ENCODE peak calls at places on chromosomes 7 and 10, in eight cellular contexts. One of them, this sample, is unnamed.

GRCh38 chr10:11170993-11171416 is 153.3 kb downstream of the CELF2 start:
- DNase-seq in GM23338: no peak
- DNase-seq in RWPE1: no peak
- DNase-seq in hepatocyte: no peak
- DNase-seq in activated CD8-positive, alpha-beta T cell treated with anti-CD3 and anti-CD28 coated beads for 36 hours: peak
- DNase-seq in esophagus squamous epithelium: no peak
- DNase-seq in fibroblast of the aortic adventitia: no peak
- DNase-seq in GM20000: peak
- DNase-seq in this sample: no peak

GRCh38 chr10:133261726-133262325 is 14.8 kb downstream of the ADAM8 start:
- DNase-seq in GM23338: peak
- DNase-seq in RWPE1: peak
- DNase-seq in hepatocyte: peak
- DNase-seq in activated CD8-positive, alpha-beta T cell treated with anti-CD3 and anti-CD28 coated beads for 36 hours: peak
- DNase-seq in esophagus squamous epithelium: peak
- DNase-seq in fibroblast of the aortic adventitia: peak
- DNase-seq in GM20000: peak
- DNase-seq in this sample: peak

GRCh38 chr10:3398825-3399646 is 226.5 kb upstream of the PITRM1 start:
- DNase-seq in GM23338: no peak
- DNase-seq in RWPE1: no peak
- DNase-seq in hepatocyte: no peak
- DNase-seq in activated CD8-positive, alpha-beta T cell treated with anti-CD3 and anti-CD28 coated beads for 36 hours: no peak
- DNase-seq in esophagus squamous epithelium: no peak
- DNase-seq in fibroblast of the aortic adventitia: no peak
- DNase-seq in GM20000: no peak
- DNase-seq in this sample: no peak

GRCh38 chr10:10533417-10533816 is 484.3 kb upstream of the CELF2 start:
- DNase-seq in GM23338: no peak
- DNase-seq in RWPE1: peak
- DNase-seq in hepatocyte: peak
- DNase-seq in activated CD8-positive, alpha-beta T cell treated with anti-CD3 and anti-CD28 coated beads for 36 hours: no peak
- DNase-seq in esophagus squamous epithelium: no peak
- DNase-seq in fibroblast of the aortic adventitia: no peak
- DNase-seq in GM20000: no peak
- DNase-seq in this sample: no peak

GRCh38 chr10:34866848-34867247 is 51.8 kb upstream of the PARD3 start:
- DNase-seq in GM23338: peak
- DNase-seq in RWPE1: no peak
- DNase-seq in hepatocyte: no peak
- DNase-seq in activated CD8-positive, alpha-beta T cell treated with anti-CD3 and anti-CD28 coated beads for 36 hours: no peak
- DNase-seq in esophagus squamous epithelium: no peak
- DNase-seq in fibroblast of the aortic adventitia: no peak
- DNase-seq in GM20000: no peak
- DNase-seq in this sample: no peak

GRCh38 chr7:30330134-30331111 is 46.0 kb downstream of the ZNRF2 start:
- DNase-seq in GM23338: no peak
- DNase-seq in RWPE1: no peak
- DNase-seq in hepatocyte: no peak
- DNase-seq in activated CD8-positive, alpha-beta T cell treated with anti-CD3 and anti-CD28 coated beads for 36 hours: peak
- DNase-seq in esophagus squamous epithelium: no peak
- DNase-seq in fibroblast of the aortic adventitia: no peak
- DNase-seq in GM20000: peak
- DNase-seq in this sample: no peak

GRCh38 chr10:18880530-18880929 is 168.1 kb upstream of the MALRD1 start:
- DNase-seq in GM23338: peak
- DNase-seq in RWPE1: no peak
- DNase-seq in hepatocyte: peak
- DNase-seq in activated CD8-positive, alpha-beta T cell treated with anti-CD3 and anti-CD28 coated beads for 36 hours: no peak
- DNase-seq in esophagus squamous epithelium: no peak
- DNase-seq in fibroblast of the aortic adventitia: no peak
- DNase-seq in GM20000: no peak
- DNase-seq in this sample: no peak

GRCh38 chr7:30266686-30267085 is 17.7 kb upstream of the ZNRF2 start:
- DNase-seq in GM23338: no peak
- DNase-seq in RWPE1: no peak
- DNase-seq in hepatocyte: no peak
- DNase-seq in activated CD8-positive, alpha-beta T cell treated with anti-CD3 and anti-CD28 coated beads for 36 hours: no peak
- DNase-seq in esophagus squamous epithelium: no peak
- DNase-seq in fibroblast of the aortic adventitia: no peak
- DNase-seq in GM20000: no peak
- DNase-seq in this sample: no peak

GRCh38 chr10:6151087-6151977 is 51.4 kb upstream of the PFKFB3 start:
- DNase-seq in GM23338: peak
- DNase-seq in RWPE1: no peak
- DNase-seq in hepatocyte: peak
- DNase-seq in activated CD8-positive, alpha-beta T cell treated with anti-CD3 and anti-CD28 coated beads for 36 hours: peak
- DNase-seq in esophagus squamous epithelium: no peak
- DNase-seq in fibroblast of the aortic adventitia: peak
- DNase-seq in GM20000: peak
- DNase-seq in this sample: peak

GRCh38 chr7:30364773-30365172 is 80.4 kb downstream of the ZNRF2 start:
- DNase-seq in GM23338: no peak
- DNase-seq in RWPE1: no peak
- DNase-seq in hepatocyte: no peak
- DNase-seq in activated CD8-positive, alpha-beta T cell treated with anti-CD3 and anti-CD28 coated beads for 36 hours: no peak
- DNase-seq in esophagus squamous epithelium: no peak
- DNase-seq in fibroblast of the aortic adventitia: no peak
- DNase-seq in GM20000: no peak
- DNase-seq in this sample: no peak

GRCh38 chr7:122652851-122653250 is 46.1 kb downstream of the RNF133 start:
- DNase-seq in GM23338: no peak
- DNase-seq in RWPE1: no peak
- DNase-seq in hepatocyte: no peak
- DNase-seq in activated CD8-positive, alpha-beta T cell treated with anti-CD3 and anti-CD28 coated beads for 36 hours: no peak
- DNase-seq in esophagus squamous epithelium: no peak
- DNase-seq in fibroblast of the aortic adventitia: no peak
- DNase-seq in GM20000: no peak
- DNase-seq in this sample: no peak

GRCh38 chr10:17340144-17340829 is 112.2 kb downstream of the VIM start:
- DNase-seq in GM23338: no peak
- DNase-seq in RWPE1: no peak
- DNase-seq in hepatocyte: no peak
- DNase-seq in activated CD8-positive, alpha-beta T cell treated with anti-CD3 and anti-CD28 coated beads for 36 hours: no peak
- DNase-seq in esophagus squamous epithelium: no peak
- DNase-seq in fibroblast of the aortic adventitia: no peak
- DNase-seq in GM20000: no peak
- DNase-seq in this sample: no peak

GRCh38 chr7:620052-620451 is 100.4 kb upstream of the PDGFA start:
- DNase-seq in GM23338: peak
- DNase-seq in RWPE1: peak
- DNase-seq in hepatocyte: peak
- DNase-seq in activated CD8-positive, alpha-beta T cell treated with anti-CD3 and anti-CD28 coated beads for 36 hours: peak
- DNase-seq in esophagus squamous epithelium: no peak
- DNase-seq in fibroblast of the aortic adventitia: peak
- DNase-seq in GM20000: no peak
- DNase-seq in this sample: no peak

GRCh38 chr7:129388353-129389098 is 45.7 kb upstream of the STRIP2 start:
- DNase-seq in GM23338: no peak
- DNase-seq in RWPE1: no peak
- DNase-seq in hepatocyte: no peak
- DNase-seq in activated CD8-positive, alpha-beta T cell treated with anti-CD3 and anti-CD28 coated beads for 36 hours: no peak
- DNase-seq in esophagus squamous epithelium: no peak
- DNase-seq in fibroblast of the aortic adventitia: no peak
- DNase-seq in GM20000: no peak
- DNase-seq in this sample: no peak

GRCh38 chr10:95770084-95770720 is 14.2 kb downstream of the ENTPD1 start:
- DNase-seq in GM23338: no peak
- DNase-seq in RWPE1: no peak
- DNase-seq in hepatocyte: no peak
- DNase-seq in activated CD8-positive, alpha-beta T cell treated with anti-CD3 and anti-CD28 coated beads for 36 hours: no peak
- DNase-seq in esophagus squamous epithelium: no peak
- DNase-seq in fibroblast of the aortic adventitia: no peak
- DNase-seq in GM20000: no peak
- DNase-seq in this sample: no peak

GRCh38 chr10:4241724-4242345 is 456.8 kb upstream of the KLF6 start:
- DNase-seq in GM23338: peak
- DNase-seq in RWPE1: no peak
- DNase-seq in hepatocyte: peak
- DNase-seq in activated CD8-positive, alpha-beta T cell treated with anti-CD3 and anti-CD28 coated beads for 36 hours: no peak
- DNase-seq in esophagus squamous epithelium: no peak
- DNase-seq in fibroblast of the aortic adventitia: peak
- DNase-seq in GM20000: no peak
- DNase-seq in this sample: peak

GRCh38 chr10:96536129-96536528 is 22.4 kb upstream of the TLL2 start:
- DNase-seq in GM23338: no peak
- DNase-seq in RWPE1: no peak
- DNase-seq in hepatocyte: no peak
- DNase-seq in activated CD8-positive, alpha-beta T cell treated with anti-CD3 and anti-CD28 coated beads for 36 hours: no peak
- DNase-seq in esophagus squamous epithelium: no peak
- DNase-seq in fibroblast of the aortic adventitia: no peak
- DNase-seq in GM20000: no peak
- DNase-seq in this sample: no peak

GRCh38 chr7:6501586-6502564 is 49.4 kb downstream of the GRID2IP start:
- DNase-seq in GM23338: no peak
- DNase-seq in RWPE1: no peak
- DNase-seq in hepatocyte: no peak
- DNase-seq in activated CD8-positive, alpha-beta T cell treated with anti-CD3 and anti-CD28 coated beads for 36 hours: no peak
- DNase-seq in esophagus squamous epithelium: no peak
- DNase-seq in fibroblast of the aortic adventitia: no peak
- DNase-seq in GM20000: no peak
- DNase-seq in this sample: no peak
- TF ChIP-seq CTCF in GM23338: no peak
- TF ChIP-seq CTCF in RWPE1: no peak
- TF ChIP-seq CTCF in hepatocyte: no peak
- TF ChIP-seq CTCF in activated CD8-positive, alpha-beta T cell treated with anti-CD3 and anti-CD28 coated beads for 36 hours: no peak
- TF ChIP-seq CTCF in esophagus squamous epithelium: no peak
- TF ChIP-seq CTCF in fibroblast of the aortic adventitia: no peak
- TF ChIP-seq CTCF in GM20000: no peak
- TF ChIP-seq CTCF in this sample: no peak

DNA sequence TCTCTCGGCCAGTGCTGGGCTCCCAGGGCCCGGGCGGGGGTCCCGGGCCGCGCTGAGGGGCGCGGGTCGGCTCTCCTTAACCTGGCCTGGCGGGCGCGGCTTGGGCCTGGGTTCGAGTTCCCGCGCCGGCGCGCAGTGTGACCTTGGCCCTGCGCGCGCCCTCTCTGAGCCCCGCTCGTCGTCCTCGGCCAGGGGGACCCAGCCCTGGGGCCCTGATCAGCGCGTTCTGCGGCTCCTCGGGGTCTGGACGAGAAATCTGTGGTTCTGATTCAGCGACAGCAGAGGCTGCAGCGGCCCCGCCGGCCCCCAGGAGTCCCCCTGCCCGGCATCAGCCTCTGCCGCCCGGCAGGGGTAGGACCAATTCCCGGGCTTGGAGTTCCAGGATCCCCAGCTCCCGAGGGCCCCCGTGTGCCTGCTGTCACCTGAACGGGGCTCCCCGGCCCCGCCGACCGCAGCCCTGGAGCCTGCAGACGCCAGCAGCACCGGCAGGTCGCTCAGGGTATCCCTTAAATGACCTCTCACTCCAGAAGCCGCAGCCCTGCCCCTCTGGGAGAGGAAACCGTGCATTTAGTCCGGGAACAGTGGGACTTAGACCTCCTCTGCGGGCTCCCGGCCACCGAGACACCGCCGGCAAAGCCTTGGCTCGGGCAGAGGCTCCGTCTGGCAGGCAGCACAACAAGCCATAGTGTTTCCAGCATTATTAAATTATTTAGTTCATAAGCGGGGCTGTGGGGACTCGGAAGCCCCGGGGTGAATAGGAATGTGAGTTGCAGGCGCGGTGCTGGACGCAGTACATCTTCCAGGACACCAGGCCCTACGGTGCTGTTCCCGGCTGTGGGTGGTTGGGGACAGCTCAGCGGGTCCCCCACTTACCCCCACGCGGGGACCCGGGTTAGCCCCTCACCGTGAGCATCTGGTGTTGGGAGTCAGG is 572 bp downstream of the CHST12 start:
- DNase-seq in GM23338: peak
- DNase-seq in RWPE1: peak
- DNase-seq in hepatocyte: peak
- DNase-seq in activated CD8-positive, alpha-beta T cell treated with anti-CD3 and anti-CD28 coated beads for 36 hours: peak
- DNase-seq in esophagus squamous epithelium: no peak
- DNase-seq in fibroblast of the aortic adventitia: peak
- DNase-seq in GM20000: peak
- DNase-seq in this sample: peak
- TF ChIP-seq CTCF in GM23338: no peak
- TF ChIP-seq CTCF in RWPE1: no peak
- TF ChIP-seq CTCF in hepatocyte: no peak
- TF ChIP-seq CTCF in activated CD8-positive, alpha-beta T cell treated with anti-CD3 and anti-CD28 coated beads for 36 hours: no peak
- TF ChIP-seq CTCF in esophagus squamous epithelium: no peak
- TF ChIP-seq CTCF in fibroblast of the aortic adventitia: peak
- TF ChIP-seq CTCF in GM20000: no peak
- TF ChIP-seq CTCF in this sample: no peak

DNA sequence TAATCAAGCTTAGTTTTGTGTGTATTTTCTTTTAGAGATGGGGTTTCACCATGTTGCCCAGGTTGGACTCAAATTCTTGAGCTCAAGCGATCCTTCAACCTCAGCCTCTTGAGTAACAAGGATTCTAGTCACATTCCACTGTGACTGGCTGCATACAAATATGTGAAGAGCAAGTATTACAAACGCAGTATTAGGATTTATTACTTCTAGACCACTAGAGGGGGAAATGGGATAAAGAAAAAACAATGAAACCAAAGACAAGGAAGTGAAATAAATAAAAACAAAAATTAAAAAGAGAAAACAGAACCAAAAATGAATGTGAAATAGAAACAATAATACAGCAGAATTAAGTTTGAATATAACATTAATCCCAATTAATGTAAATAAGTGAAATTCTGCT is 308.7 kb downstream of the ANKRD30A start:
- DNase-seq in GM23338: no peak
- DNase-seq in RWPE1: peak
- DNase-seq in hepatocyte: no peak
- DNase-seq in activated CD8-positive, alpha-beta T cell treated with anti-CD3 and anti-CD28 coated beads for 36 hours: no peak
- DNase-seq in esophagus squamous epithelium: no peak
- DNase-seq in fibroblast of the aortic adventitia: peak
- DNase-seq in GM20000: no peak
- DNase-seq in this sample: no peak
- TF ChIP-seq CTCF in GM23338: no peak
- TF ChIP-seq CTCF in RWPE1: peak
- TF ChIP-seq CTCF in hepatocyte: no peak
- TF ChIP-seq CTCF in activated CD8-positive, alpha-beta T cell treated with anti-CD3 and anti-CD28 coated beads for 36 hours: no peak
- TF ChIP-seq CTCF in esophagus squamous epithelium: no peak
- TF ChIP-seq CTCF in fibroblast of the aortic adventitia: no peak
- TF ChIP-seq CTCF in GM20000: no peak
- TF ChIP-seq CTCF in this sample: no peak

GRCh38 chr7:93307943-93308342 is 75.8 kb downstream of the VPS50 start:
- DNase-seq in GM23338: no peak
- DNase-seq in RWPE1: no peak
- DNase-seq in hepatocyte: no peak
- DNase-seq in activated CD8-positive, alpha-beta T cell treated with anti-CD3 and anti-CD28 coated beads for 36 hours: no peak
- DNase-seq in esophagus squamous epithelium: no peak
- DNase-seq in fibroblast of the aortic adventitia: no peak
- DNase-seq in GM20000: no peak
- DNase-seq in this sample: no peak

GRCh38 chr7:93307131-93307660 is 75.0 kb downstream of the VPS50 start:
- DNase-seq in GM23338: no peak
- DNase-seq in RWPE1: no peak
- DNase-seq in hepatocyte: no peak
- DNase-seq in activated CD8-positive, alpha-beta T cell treated with anti-CD3 and anti-CD28 coated beads for 36 hours: no peak
- DNase-seq in esophagus squamous epithelium: no peak
- DNase-seq in fibroblast of the aortic adventitia: peak
- DNase-seq in GM20000: no peak
- DNase-seq in this sample: no peak

GRCh38 chr7:93315896-93316295 is 83.7 kb downstream of the VPS50 start:
- DNase-seq in GM23338: no peak
- DNase-seq in RWPE1: no peak
- DNase-seq in hepatocyte: no peak
- DNase-seq in activated CD8-positive, alpha-beta T cell treated with anti-CD3 and anti-CD28 coated beads for 36 hours: no peak
- DNase-seq in esophagus squamous epithelium: no peak
- DNase-seq in fibroblast of the aortic adventitia: no peak
- DNase-seq in GM20000: no peak
- DNase-seq in this sample: no peak

GRCh38 chr7:93314449-93314848 is 82.3 kb downstream of the VPS50 start:
- DNase-seq in GM23338: no peak
- DNase-seq in RWPE1: no peak
- DNase-seq in hepatocyte: no peak
- DNase-seq in activated CD8-positive, alpha-beta T cell treated with anti-CD3 and anti-CD28 coated beads for 36 hours: no peak
- DNase-seq in esophagus squamous epithelium: no peak
- DNase-seq in fibroblast of the aortic adventitia: no peak
- DNase-seq in GM20000: no peak
- DNase-seq in this sample: no peak

GRCh38 chr7:93310346-93310745 is 78.2 kb downstream of the VPS50 start:
- DNase-seq in GM23338: no peak
- DNase-seq in RWPE1: no peak
- DNase-seq in hepatocyte: no peak
- DNase-seq in activated CD8-positive, alpha-beta T cell treated with anti-CD3 and anti-CD28 coated beads for 36 hours: no peak
- DNase-seq in esophagus squamous epithelium: no peak
- DNase-seq in fibroblast of the aortic adventitia: peak
- DNase-seq in GM20000: no peak
- DNase-seq in this sample: no peak
- TF ChIP-seq CTCF in GM23338: no peak
- TF ChIP-seq CTCF in RWPE1: no peak
- TF ChIP-seq CTCF in hepatocyte: no peak
- TF ChIP-seq CTCF in activated CD8-positive, alpha-beta T cell treated with anti-CD3 and anti-CD28 coated beads for 36 hours: no peak
- TF ChIP-seq CTCF in esophagus squamous epithelium: no peak
- TF ChIP-seq CTCF in fibroblast of the aortic adventitia: no peak
- TF ChIP-seq CTCF in GM20000: no peak
- TF ChIP-seq CTCF in this sample: no peak